ENCODE peak calls at places on chromosomes 11 and 22, in seven cellular contexts. C is A549, H is HL-60, V is HepG2, X is SK-N-SH, F is GM23338, T is K562. Z is an unnamed sample.

GRCh38 chr11:113587318-113587739 is 112.1 kb upstream of the DRD2 start:
- DNase-seq in C (no peak), H (no peak), V (no peak), X (no peak), F (no peak), T (no peak), Z (no peak)

GRCh38 chr11:126115253-126115540 is 52.5 kb upstream of the CDON start:
- DNase-seq in C (no peak), H (no peak), V (no peak), X (peak), F (no peak), T (no peak), Z (no peak)

GRCh38 chr22:42341779-42342178 is 71.3 kb upstream of the TCF20 start:
- DNase-seq in C (no peak), H (no peak), V (no peak), X (no peak), F (no peak), T (no peak), Z (no peak)

GRCh38 chr11:102830328-102830727 is 13.1 kb downstream of the MMP3 start:
- DNase-seq in C (no peak), H (no peak), V (no peak), X (no peak), F (no peak), T (no peak), Z (no peak)

GRCh38 chr11:64874308-64874707 is 4.1 kb downstream of the EHD1 start:
- DNase-seq in C (no peak), H (peak), V (no peak), X (no peak), F (no peak), T (no peak), Z (no peak)

GRCh38 chr22:48711669-48712068 is 1116.0 kb downstream of the BRD1 start:
- DNase-seq in C (no peak), H (no peak), V (no peak), X (no peak), F (no peak), T (no peak), Z (no peak)

GRCh38 chr22:48975252-48975780 is 852.4 kb downstream of the BRD1 start:
- DNase-seq in C (no peak), H (no peak), V (no peak), X (no peak), F (no peak), T (no peak), Z (no peak)

GRCh38 chr22:30239421-30240405 is 6.8 kb downstream of the LIF start:
- DNase-seq in C (no peak), H (peak), V (no peak), X (no peak), F (no peak), T (no peak), Z (no peak)

GRCh38 chr11:121587182-121587581 is 134.4 kb upstream of the SORL1-AS1 start:
- DNase-seq in C (no peak), H (no peak), V (no peak), X (no peak), F (no peak), T (no peak), Z (no peak)

GRCh38 chr11:27358306-27358705 is 4.7 kb downstream of the CCDC34 start:
- DNase-seq in C (no peak), H (peak), V (no peak), X (no peak), F (no peak), T (no peak), Z (no peak)

GRCh38 chr22:25843660-25844275 is 101.8 kb downstream of the MYO18B start:
- DNase-seq in C (no peak), H (no peak), V (no peak), X (no peak), F (no peak), T (no peak), Z (no peak)

GRCh38 chr22:49967333-49968241 is 7.0 kb downstream of the PIM3 start:
- DNase-seq in C (no peak), H (peak), V (peak), X (peak), F (no peak), T (no peak), Z (no peak)

GRCh38 chr11:77547863-77548551 is 41.7 kb upstream of the AQP11 start:
- DNase-seq in C (peak), H (peak), V (peak), X (peak), F (peak), T (peak), Z (peak)

GRCh38 chr22:25076281-25076680 is 123.4 kb upstream of the CRYBB3 start:
- DNase-seq in C (no peak), H (no peak), V (no peak), X (no peak), F (no peak), T (no peak), Z (no peak)

GRCh38 chr11:87039371-87039770 is 1.6 kb downstream of the TMEM135 start:
- DNase-seq in C (no peak), H (no peak), V (no peak), X (no peak), F (no peak), T (no peak), Z (no peak)

GRCh38 chr11:76214968-76215548 is 8.8 kb upstream of the WNT11 start:
- DNase-seq in C (no peak), H (peak), V (no peak), X (no peak), F (no peak), T (peak), Z (no peak)

GRCh38 chr11:96177132-96177531 is 165.9 kb downstream of the MAML2 start:
- DNase-seq in C (no peak), H (no peak), V (no peak), X (no peak), F (no peak), T (no peak), Z (no peak)

GRCh38 chr22:50319503-50319951 is 7.3 kb downstream of the DENND6B start:
- DNase-seq in C (no peak), H (no peak), V (no peak), X (no peak), F (no peak), T (no peak), Z (no peak)

GRCh38 chr22:37647317-37647716 is 7.8 kb downstream of the SH3BP1 start:
- DNase-seq in C (no peak), H (no peak), V (no peak), X (no peak), F (no peak), T (no peak), Z (no peak)

GRCh38 chr11:47765086-47765485 is 2.1 kb downstream of the FNBP4 start:
- DNase-seq in C (no peak), H (no peak), V (no peak), X (no peak), F (no peak), T (no peak), Z (no peak)

GRCh38 chr11:117175104-117175503 is 3.4 kb upstream of the SIDT2 start:
- DNase-seq in C (no peak), H (no peak), V (no peak), X (no peak), F (no peak), T (no peak), Z (no peak)

GRCh38 chr11:45182902-45183301 is 36.5 kb downstream of the PRDM11 start:
- DNase-seq in C (peak), H (no peak), V (no peak), X (peak), F (peak), T (peak), Z (no peak)

GRCh38 chr22:24433868-24434471 is 6.6 kb downstream of the ADORA2A start:
- DNase-seq in C (no peak), H (peak), V (no peak), X (peak), F (no peak), T (no peak), Z (peak)

GRCh38 chr11:57641426-57641825 is 8.3 kb downstream of the YPEL4 start:
- DNase-seq in C (peak), H (peak), V (peak), X (peak), F (peak), T (peak), Z (no peak)

GRCh38 chr11:26201411-26201810 is 130.5 kb upstream of the ANO3 start:
- DNase-seq in C (no peak), H (no peak), V (no peak), X (no peak), F (no peak), T (no peak), Z (no peak)

GRCh38 chr11:32437406-32438345 is 2.3 kb upstream of the WT1 start:
- DNase-seq in C (no peak), H (no peak), V (no peak), X (peak), F (peak), T (no peak), Z (no peak)

GRCh38 chr22:31891366-31892079 is 52.8 kb upstream of the YWHAH start:
- DNase-seq in C (no peak), H (no peak), V (no peak), X (peak), F (no peak), T (no peak), Z (no peak)

GRCh38 chr22:27278986-27279385 is 522.6 kb downstream of the MN1 start:
- DNase-seq in C (no peak), H (no peak), V (no peak), X (no peak), F (no peak), T (no peak), Z (no peak)

GRCh38 chr22:23527971-23528740 is 51.9 kb downstream of the IGLL1 start:
- DNase-seq in C (no peak), H (peak), V (no peak), X (no peak), F (no peak), T (no peak), Z (no peak)

GRCh38 chr22:50105529-50106100 is 15.8 kb downstream of the MOV10L1 start:
- DNase-seq in C (no peak), H (peak), V (no peak), X (no peak), F (no peak), T (no peak), Z (peak)

GRCh38 chr22:31055322-31056159 is 25.6 kb upstream of the SMTN start:
- DNase-seq in C (peak), H (no peak), V (peak), X (peak), F (peak), T (no peak), Z (no peak)

GRCh38 chr11:129192150-129192549 is at the start of gene ARHGAP32:
- DNase-seq in C (no peak), H (no peak), V (no peak), X (peak), F (no peak), T (no peak), Z (no peak)

GRCh38 chr22:36324414-36324813 is 63.4 kb downstream of the MYH9 start:
- DNase-seq in C (no peak), H (no peak), V (no peak), X (no peak), F (no peak), T (no peak), Z (no peak)

GRCh38 chr11:103903005-103903404 is 133.4 kb upstream of the DDI1 start:
- DNase-seq in C (no peak), H (no peak), V (no peak), X (no peak), F (no peak), T (no peak), Z (no peak)

GRCh38 chr11:106956887-106957505 is 61.3 kb downstream of the GUCY1A2 start:
- DNase-seq in C (no peak), H (no peak), V (no peak), X (no peak), F (peak), T (no peak), Z (no peak)

GRCh38 chr11:115458877-115459276 is 45.3 kb downstream of the CADM1 start:
- DNase-seq in C (no peak), H (no peak), V (no peak), X (no peak), F (no peak), T (no peak), Z (no peak)

GRCh38 chr11:61917357-61918109 is at the start of gene RAB3IL1:
- DNase-seq in C (peak), H (no peak), V (no peak), X (peak), F (peak), T (peak), Z (no peak)

GRCh38 chr22:50675553-50676199 is 3.1 kb downstream of the SHANK3 start:
- DNase-seq in C (no peak), H (no peak), V (no peak), X (no peak), F (no peak), T (peak), Z (no peak)

GRCh38 chr11:73528420-73528819 is 69.5 kb downstream of the FAM168A start:
- DNase-seq in C (no peak), H (no peak), V (no peak), X (no peak), F (no peak), T (no peak), Z (no peak)
- TF ChIP-seq REST in C (no peak), H (no peak), V (no peak), X (no peak), F (no peak), T (no peak), Z (no peak)

DNA sequence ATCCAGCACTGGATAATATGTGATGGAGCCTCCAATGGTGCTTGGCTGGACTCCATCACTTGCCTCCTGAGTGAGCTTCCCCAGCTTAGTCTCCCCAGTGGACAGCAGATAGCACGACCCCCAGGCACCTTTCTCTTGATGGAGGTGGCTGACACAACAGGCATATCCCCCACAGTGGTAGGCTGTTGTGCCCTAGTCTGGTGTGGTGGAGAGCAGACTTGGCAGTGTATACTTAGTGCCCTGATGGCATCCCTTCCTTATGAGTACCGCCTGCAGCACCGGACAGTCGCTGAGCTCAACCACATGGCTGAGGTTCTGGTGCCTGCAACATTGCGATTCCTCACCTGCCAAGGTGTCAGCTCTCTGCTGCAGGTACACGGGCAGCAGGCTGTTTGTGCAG is 50.1 kb downstream of the DNHD1 start:
- DNase-seq in C (no peak), H (no peak), V (no peak), X (no peak), F (no peak), T (no peak), Z (no peak)
- TF ChIP-seq REST in C (no peak), H (no peak), V (no peak), X (no peak), F (no peak), T (no peak), Z (no peak)

GRCh38 chr11:72816404-72816990 is 2.3 kb downstream of the ATG16L2 start:
- DNase-seq in C (no peak), H (peak), V (no peak), X (peak), F (no peak), T (no peak), Z (no peak)
- TF ChIP-seq REST in C (no peak), H (no peak), V (no peak), X (no peak), F (no peak), T (no peak), Z (no peak)

DNA sequence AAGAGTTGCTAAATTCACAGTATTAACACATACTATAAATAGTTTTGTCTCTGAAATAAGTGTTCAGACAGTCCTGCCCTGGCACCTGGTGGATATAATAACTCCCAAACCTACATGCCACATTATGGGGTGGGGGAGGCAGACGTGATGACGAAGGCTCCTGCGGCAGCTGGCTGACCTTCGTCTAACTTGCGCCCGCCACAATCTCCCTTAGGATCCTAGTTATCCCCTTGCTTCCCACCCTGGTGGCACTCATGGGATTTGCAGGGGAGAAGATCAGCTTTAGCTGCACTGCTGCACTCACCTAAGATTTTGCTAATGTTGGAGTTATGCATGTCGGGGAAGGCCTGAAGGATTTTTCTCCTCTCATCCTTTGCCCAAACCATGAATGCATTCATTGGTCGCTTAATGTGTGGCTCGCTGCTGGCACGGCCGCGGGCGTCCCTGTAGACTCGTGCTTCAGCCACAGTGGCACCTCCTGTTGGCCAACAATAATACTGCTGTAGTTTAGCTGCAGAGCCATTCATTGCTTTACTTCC is 367.6 kb downstream of the SOX6 start:
- DNase-seq in C (no peak), H (no peak), V (no peak), X (peak), F (peak), T (no peak), Z (no peak)
- TF ChIP-seq REST in C (no peak), H (no peak), V (no peak), X (no peak), F (no peak), T (no peak), Z (no peak)

GRCh38 chr11:12175694-12176241 is 65.4 kb downstream of the MICAL2 start:
- DNase-seq in C (peak), H (no peak), V (no peak), X (no peak), F (no peak), T (no peak), Z (no peak)
- TF ChIP-seq REST in C (no peak), H (no peak), V (no peak), X (no peak), F (no peak), T (no peak), Z (no peak)

GRCh38 chr11:33804471-33804870 is 30.2 kb upstream of the FBXO3 start:
- DNase-seq in C (no peak), H (no peak), V (no peak), X (no peak), F (no peak), T (no peak), Z (no peak)

GRCh38 chr11:33808228-33808828 is 34.0 kb upstream of the FBXO3 start:
- DNase-seq in C (peak), H (peak), V (peak), X (peak), F (peak), T (peak), Z (peak)

GRCh38 chr11:33797879-33798278 is 23.6 kb upstream of the FBXO3 start:
- DNase-seq in C (no peak), H (no peak), V (no peak), X (no peak), F (no peak), T (no peak), Z (no peak)

GRCh38 chr11:33801821-33802413 is 27.6 kb upstream of the FBXO3 start:
- DNase-seq in C (no peak), H (no peak), V (no peak), X (peak), F (peak), T (no peak), Z (peak)

DNA sequence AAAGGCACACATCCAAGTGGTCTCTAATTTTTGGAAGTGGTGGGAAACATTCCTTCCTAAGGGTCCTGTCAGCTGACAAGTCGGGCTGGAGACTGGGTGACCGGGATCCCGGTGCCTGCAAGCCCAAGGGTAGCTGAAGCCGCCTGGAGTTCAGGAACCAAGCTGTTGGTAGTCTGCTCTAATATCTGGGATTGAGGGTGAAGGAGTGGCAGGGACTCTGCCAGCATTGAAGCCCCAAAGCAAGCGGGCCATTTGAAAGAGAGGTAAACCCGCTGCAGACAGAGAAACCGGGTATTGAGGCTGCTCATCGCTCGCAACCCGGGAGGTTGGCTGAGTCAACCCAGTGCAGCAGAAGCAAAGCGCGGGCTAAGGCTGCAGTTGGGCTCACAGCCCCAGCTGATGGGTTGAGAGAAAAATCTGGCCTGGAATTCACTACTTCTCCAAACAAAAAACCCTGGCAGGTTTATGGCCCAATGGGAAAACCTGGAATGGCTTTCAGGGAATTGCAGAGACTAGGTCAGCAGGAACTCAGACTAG is 28.2 kb upstream of the FBXO3 start:
- DNase-seq in C (peak), H (peak), V (peak), X (peak), F (peak), T (peak), Z (no peak)
- TF ChIP-seq REST in C (no peak), H (no peak), V (no peak), X (no peak), F (no peak), T (no peak), Z (no peak)

DNA sequence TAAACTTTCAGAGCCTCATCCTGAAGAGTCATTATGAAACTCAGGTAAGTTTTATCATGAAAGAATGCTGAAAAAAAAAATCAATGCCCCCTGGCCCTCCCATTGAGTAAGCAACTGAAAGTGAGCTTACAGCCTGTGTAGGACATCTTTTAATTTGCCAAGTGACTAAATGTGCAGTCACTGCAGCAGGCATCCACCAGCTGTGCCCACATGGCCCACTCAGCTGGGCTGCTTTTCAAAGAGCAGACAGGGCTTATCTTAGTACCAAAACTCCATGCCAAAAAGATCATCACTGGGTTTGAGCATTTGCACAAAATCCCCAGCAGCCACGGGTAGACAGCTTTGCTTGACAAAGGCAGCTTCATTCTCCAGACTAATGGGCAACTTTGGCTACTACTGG is 709.7 kb downstream of the NTM start:
- DNase-seq in C (no peak), H (no peak), V (no peak), X (no peak), F (no peak), T (no peak), Z (no peak)
- TF ChIP-seq REST in C (no peak), H (no peak), V (no peak), X (no peak), F (no peak), T (no peak), Z (no peak)

GRCh38 chr22:47287516-47287915 is 525.1 kb downstream of the TBC1D22A start:
- DNase-seq in C (no peak), H (no peak), V (no peak), X (no peak), F (no peak), T (no peak), Z (no peak)

GRCh38 chr22:47290706-47291430 is 528.4 kb downstream of the TBC1D22A start:
- DNase-seq in C (no peak), H (no peak), V (no peak), X (no peak), F (no peak), T (no peak), Z (no peak)

GRCh38 chr22:47288640-47289039 is 526.2 kb downstream of the TBC1D22A start:
- DNase-seq in C (no peak), H (no peak), V (no peak), X (no peak), F (no peak), T (no peak), Z (no peak)

GRCh38 chr22:47291565-47292495 is 529.4 kb downstream of the TBC1D22A start:
- DNase-seq in C (no peak), H (no peak), V (no peak), X (no peak), F (no peak), T (no peak), Z (no peak)

GRCh38 chr22:47289316-47289985 is 527.0 kb downstream of the TBC1D22A start:
- DNase-seq in C (no peak), H (no peak), V (no peak), X (no peak), F (no peak), T (no peak), Z (no peak)
- TF ChIP-seq REST in C (no peak), H (no peak), V (no peak), X (no peak), F (no peak), T (no peak), Z (no peak)

Z was measured in GM12878.